ENCODE peak calls at places on chromosomes 13 and 19, in seven cellular contexts. H, T, I, S, A, O and Z are unnamed samples.
A peak's percentile ranks its signal among the peaks of the same experiment; 100 is the strongest.

GRCh38 chr19:46976845-46977320 is 42.8 kb upstream of the NPAS1 start:
- DNase-seq in H (no peak), T (no peak), I (no peak), S (no peak), A (peak; percentile 51), O (peak; percentile 75), Z (no peak)

GRCh38 chr19:12450817-12451216 is 10.0 kb upstream of the ZNF443 start:
- DNase-seq in H (no peak), T (no peak), I (no peak), S (no peak), A (no peak), O (no peak), Z (no peak)

GRCh38 chr13:66689628-66690027 is 540.5 kb downstream of the PCDH9 start:
- DNase-seq in H (no peak), T (no peak), I (no peak), S (no peak), A (peak; percentile 32), O (no peak), Z (peak; percentile 65)

GRCh38 chr19:4391701-4392543 is 8.4 kb downstream of the SH3GL1 start:
- DNase-seq in H (no peak), T (no peak), I (no peak), S (no peak), A (peak; percentile 14), O (peak; percentile 44), Z (no peak)

GRCh38 chr19:6551607-6552450 is 21.0 kb downstream of the TNFSF9 start:
- DNase-seq in H (no peak), T (no peak), I (peak; percentile 31), S (no peak), A (no peak), O (peak; percentile 38), Z (no peak)

GRCh38 chr19:46634045-46634655 is 1.9 kb downstream of the GNG8 start:
- DNase-seq in H (no peak), T (peak; percentile 30), I (peak; percentile 92), S (peak; percentile 69), A (peak; percentile 61), O (peak; percentile 93), Z (peak; percentile 61)

GRCh38 chr13:53136554-53136953 is 107.9 kb downstream of the OLFM4 start:
- DNase-seq in H (no peak), T (no peak), I (no peak), S (no peak), A (no peak), O (no peak), Z (no peak)

GRCh38 chr19:6768236-6768785 is 1.1 kb upstream of the SH2D3A start:
- DNase-seq in H (no peak), T (no peak), I (no peak), S (no peak), A (no peak), O (no peak), Z (no peak)

GRCh38 chr13:41054919-41055619 is 6.2 kb upstream of the WBP4 start:
- DNase-seq in H (no peak), T (no peak), I (no peak), S (no peak), A (no peak), O (no peak), Z (no peak)

GRCh38 chr13:85486663-85487062 is 312.6 kb downstream of the SLITRK6 start:
- DNase-seq in H (no peak), T (no peak), I (no peak), S (no peak), A (no peak), O (no peak), Z (no peak)

GRCh38 chr13:46698910-46699460 is 98.0 kb downstream of the ESD start:
- DNase-seq in H (no peak), T (no peak), I (no peak), S (no peak), A (no peak), O (no peak), Z (no peak)